ENCODE peak calls at places on chromosomes 2 and 18, in nine cellular contexts. J is CD4-positive, alpha-beta memory T cell; Z is fibroblast of pulmonary artery; I is body of pancreas; V is stimulated activated CD4-positive, alpha-beta T cell treated with anti-CD3 and anti-CD28 coated beads, Interleukin-1b, Interleukin-23, amount 100 ng/mL, for 4 hours; N is NCI-H1105; G is fibroblast of the aortic adventitia; K is NCI-H2081; Y is activated CD4-positive, alpha-beta T cell treated with anti-CD3 and anti-CD28 coated beads for 24 hours. H is an unnamed sample.

GRCh38 chr2:152755029-152755428 is 36.6 kb downstream of the ARL6IP6 start:
- DNase-seq in J (no peak), Z (peak), I (no peak), V (no peak), N (no peak), G (peak), K (no peak), Y (no peak), H (peak)

GRCh38 chr2:119480718-119481142 is 43.6 kb downstream of the SCTR start:
- DNase-seq in J (no peak), Z (no peak), I (peak), V (no peak), N (no peak), G (no peak), K (no peak), Y (no peak), H (peak)

GRCh38 chr2:224347181-224348051 is 54.5 kb downstream of the FAM124B start:
- DNase-seq in J (no peak), Z (no peak), I (no peak), V (no peak), N (no peak), G (peak), K (no peak), Y (no peak), H (no peak)

GRCh38 chr2:82913566-82913965 is 1545.5 kb downstream of the SUCLG1 start:
- DNase-seq in J (no peak), Z (no peak), I (no peak), V (no peak), N (no peak), G (no peak), K (no peak), Y (no peak), H (no peak)

GRCh38 chr18:44818148-44818547 is 137.5 kb downstream of the SETBP1 start:
- DNase-seq in J (no peak), Z (no peak), I (no peak), V (no peak), N (no peak), G (no peak), K (no peak), Y (no peak), H (no peak)

GRCh38 chr2:241391892-241392665 is 36.0 kb downstream of the FARP2 start:
- DNase-seq in J (peak), Z (peak), I (peak), V (no peak), N (no peak), G (peak), K (no peak), Y (no peak), H (peak)

GRCh38 chr2:201532686-201533304 is 81.3 kb downstream of the STRADB start:
- DNase-seq in J (no peak), Z (peak), I (no peak), V (no peak), N (no peak), G (peak), K (no peak), Y (no peak), H (no peak)

GRCh38 chr2:11698009-11698922 is 28.3 kb upstream of the NTSR2 start:
- DNase-seq in J (no peak), Z (peak), I (peak), V (no peak), N (no peak), G (peak), K (no peak), Y (no peak), H (no peak)

GRCh38 chr2:33274524-33274923 is 201.9 kb upstream of the RASGRP3 start:
- DNase-seq in J (no peak), Z (no peak), I (no peak), V (no peak), N (no peak), G (no peak), K (no peak), Y (no peak), H (no peak)

GRCh38 chr2:71948781-71949536 is 198.7 kb downstream of the CYP26B1 start:
- DNase-seq in J (no peak), Z (no peak), I (no peak), V (no peak), N (no peak), G (peak), K (no peak), Y (no peak), H (no peak)

GRCh38 chr18:45562567-45563479 is 52.5 kb upstream of the SLC14A2 start:
- DNase-seq in J (no peak), Z (no peak), I (no peak), V (no peak), N (no peak), G (no peak), K (no peak), Y (no peak), H (no peak)

GRCh38 chr2:45182667-45183620 is 173.7 kb upstream of the SIX2 start:
- DNase-seq in J (no peak), Z (peak), I (no peak), V (no peak), N (no peak), G (peak), K (no peak), Y (no peak), H (no peak)

H was measured in H7.